ENCODE peak calls at places on chromosomes 6 and 20, in five cellular contexts. One of them, this sample, is unnamed. For H3K4me1 and H3K9me3, the result is how much of the 10 kb centered on the place peaks cover.

GRCh38 chr6:82841309-82841708 is 224.3 kb downstream of the UBE3D start:
- DNase-seq in heart right ventricle: no peak
- DNase-seq in PC-9: no peak
- DNase-seq in psoas muscle: no peak
- DNase-seq in Panc1: no peak
- DNase-seq in this sample: no peak

GRCh38 chr20:46614503-46614902 is 36.8 kb downstream of the SLC13A3 start:
- DNase-seq in PC-9: no peak
- DNase-seq in Panc1: no peak
- DNase-seq in heart right ventricle: no peak
- DNase-seq in psoas muscle: no peak
- DNase-seq in this sample: no peak

GRCh38 chr20:4922186-4922585 is 79.1 kb downstream of the SLC23A2 start:
- DNase-seq in PC-9: no peak
- DNase-seq in Panc1: no peak
- DNase-seq in psoas muscle: no peak
- DNase-seq in heart right ventricle: no peak
- DNase-seq in this sample: no peak

GRCh38 chr20:59789641-59790040 is 143.8 kb downstream of the SYCP2 start:
- DNase-seq in PC-9: no peak
- DNase-seq in psoas muscle: no peak
- DNase-seq in Panc1: no peak
- DNase-seq in heart right ventricle: no peak
- DNase-seq in this sample: no peak

GRCh38 chr6:46676604-46677313 is 10.9 kb upstream of the TDRD6 start:
- DNase-seq in heart right ventricle: no peak
- DNase-seq in PC-9: no peak
- DNase-seq in Panc1: no peak
- DNase-seq in psoas muscle: no peak
- DNase-seq in this sample: no peak

GRCh38 chr20:51027396-51027795 is 4.5 kb upstream of the KCNG1 start:
- DNase-seq in PC-9: no peak
- DNase-seq in heart right ventricle: no peak
- DNase-seq in Panc1: no peak
- DNase-seq in psoas muscle: no peak
- DNase-seq in this sample: no peak

GRCh38 chr6:150001295-150001990 is 23.9 kb downstream of the RAET1L start:
- DNase-seq in psoas muscle: no peak
- DNase-seq in PC-9: no peak
- DNase-seq in Panc1: no peak
- DNase-seq in heart right ventricle: no peak
- DNase-seq in this sample: no peak

GRCh38 chr20:50491926-50492634 is 18.1 kb upstream of the PTPN1 start:
- DNase-seq in Panc1: no peak
- DNase-seq in psoas muscle: peak
- DNase-seq in heart right ventricle: no peak
- DNase-seq in PC-9: peak
- DNase-seq in this sample: no peak

GRCh38 chr6:31175961-31176360 is 5.5 kb upstream of the POU5F1 start:
- DNase-seq in psoas muscle: no peak
- DNase-seq in PC-9: no peak
- DNase-seq in heart right ventricle: no peak
- DNase-seq in Panc1: no peak
- DNase-seq in this sample: no peak

GRCh38 chr6:136526196-136526930 is 23.9 kb downstream of the MAP7 start:
- DNase-seq in Panc1: no peak
- DNase-seq in psoas muscle: peak
- DNase-seq in PC-9: no peak
- DNase-seq in heart right ventricle: peak
- DNase-seq in this sample: no peak

GRCh38 chr6:125300992-125301434 is 754 bp downstream of the HDDC2 start:
- DNase-seq in psoas muscle: no peak
- DNase-seq in PC-9: no peak
- DNase-seq in heart right ventricle: no peak
- DNase-seq in Panc1: no peak
- DNase-seq in this sample: peak

GRCh38 chr6:75089921-75090320 is 115.9 kb downstream of the COL12A1 start:
- DNase-seq in heart right ventricle: no peak
- DNase-seq in psoas muscle: no peak
- DNase-seq in Panc1: no peak
- DNase-seq in PC-9: no peak
- DNase-seq in this sample: no peak

GRCh38 chr20:36792422-36792821 is 18.9 kb upstream of the DSN1 start:
- DNase-seq in Panc1: no peak
- DNase-seq in PC-9: peak
- DNase-seq in psoas muscle: no peak
- DNase-seq in heart right ventricle: no peak
- DNase-seq in this sample: peak

GRCh38 chr6:14612016-14612415 is 494.4 kb downstream of the CD83 start:
- DNase-seq in heart right ventricle: no peak
- DNase-seq in psoas muscle: no peak
- DNase-seq in PC-9: no peak
- DNase-seq in Panc1: no peak
- DNase-seq in this sample: no peak

GRCh38 chr20:21500599-21500998 is 13.3 kb downstream of the NKX2-2 start:
- DNase-seq in psoas muscle: no peak
- DNase-seq in Panc1: no peak
- DNase-seq in heart right ventricle: no peak
- DNase-seq in PC-9: no peak
- DNase-seq in this sample: no peak

GRCh38 chr6:154370545-154370944 is 13.9 kb upstream of the IPCEF1 start:
- DNase-seq in psoas muscle: no peak
- DNase-seq in heart right ventricle: no peak
- DNase-seq in Panc1: no peak
- DNase-seq in PC-9: no peak
- DNase-seq in this sample: no peak

GRCh38 chr6:116286773-116287358 is 7.1 kb upstream of the TSPYL1 start:
- DNase-seq in heart right ventricle: no peak
- DNase-seq in psoas muscle: no peak
- DNase-seq in PC-9: no peak
- DNase-seq in Panc1: no peak
- DNase-seq in this sample: no peak

GRCh38 chr6:114437229-114437628 is 94.4 kb upstream of the HS3ST5 start:
- DNase-seq in PC-9: no peak
- DNase-seq in Panc1: no peak
- DNase-seq in heart right ventricle: no peak
- DNase-seq in psoas muscle: no peak
- DNase-seq in this sample: no peak

GRCh38 chr6:42292002-42292735 is 74.5 kb upstream of the MRPS10 start:
- DNase-seq in PC-9: peak
- DNase-seq in heart right ventricle: no peak
- DNase-seq in psoas muscle: no peak
- DNase-seq in Panc1: no peak
- DNase-seq in this sample: no peak

GRCh38 chr6:94862116-94862515 is 715.2 kb upstream of the MANEA start:
- DNase-seq in PC-9: no peak
- DNase-seq in heart right ventricle: no peak
- DNase-seq in Panc1: no peak
- DNase-seq in psoas muscle: no peak
- DNase-seq in this sample: no peak

GRCh38 chr6:56851541-56852248 is 103.2 kb upstream of the BEND6 start:
- DNase-seq in heart right ventricle: no peak
- DNase-seq in PC-9: peak
- DNase-seq in psoas muscle: peak
- DNase-seq in Panc1: peak
- DNase-seq in this sample: no peak

GRCh38 chr6:5659467-5659866 is 347.3 kb downstream of the NRN1 start:
- DNase-seq in psoas muscle: no peak
- DNase-seq in Panc1: no peak
- DNase-seq in heart right ventricle: no peak
- DNase-seq in PC-9: no peak
- DNase-seq in this sample: no peak

GRCh38 chr6:139611327-139611958 is 237.0 kb upstream of the CITED2 start:
- DNase-seq in psoas muscle: no peak
- DNase-seq in heart right ventricle: no peak
- DNase-seq in Panc1: no peak
- DNase-seq in PC-9: no peak
- DNase-seq in this sample: no peak

GRCh38 chr20:40134176-40134575 is 554.9 kb downstream of the MAFB start:
- DNase-seq in psoas muscle: no peak
- DNase-seq in PC-9: no peak
- DNase-seq in heart right ventricle: no peak
- DNase-seq in Panc1: no peak
- DNase-seq in this sample: no peak

GRCh38 chr6:41733707-41734665 is 1.4 kb downstream of the TFEB start:
- DNase-seq in Panc1: no peak
- DNase-seq in PC-9: no peak
- DNase-seq in psoas muscle: peak
- DNase-seq in heart right ventricle: peak
- DNase-seq in this sample: peak

GRCh38 chr20:2379511-2380229 is 1.0 kb upstream of the TGM6 start:
- DNase-seq in heart right ventricle: no peak
- DNase-seq in PC-9: peak
- DNase-seq in psoas muscle: no peak
- DNase-seq in Panc1: no peak
- DNase-seq in this sample: no peak

GRCh38 chr6:72861935-72862432 is 240.1 kb downstream of the KCNQ5 start:
- DNase-seq in PC-9: no peak
- DNase-seq in Panc1: peak
- DNase-seq in psoas muscle: peak
- DNase-seq in heart right ventricle: no peak
- DNase-seq in this sample: peak

GRCh38 chr6:3392059-3392458 is 64.8 kb downstream of the SLC22A23 start:
- DNase-seq in heart right ventricle: no peak
- DNase-seq in PC-9: no peak
- DNase-seq in Panc1: no peak
- DNase-seq in psoas muscle: no peak
- DNase-seq in this sample: peak
- H3K4me1 ChIP-seq in heart right ventricle: under half
- H3K4me1 ChIP-seq in PC-9: under half
- H3K4me1 ChIP-seq in Panc1: under half
- H3K4me1 ChIP-seq in psoas muscle: under half
- H3K4me1 ChIP-seq in this sample: under half

GRCh38 chr6:62640749-62641148 is 354.7 kb upstream of the KHDRBS2 start:
- DNase-seq in heart right ventricle: no peak
- DNase-seq in Panc1: no peak
- DNase-seq in psoas muscle: no peak
- DNase-seq in PC-9: no peak
- DNase-seq in this sample: no peak

GRCh38 chr6:62645274-62645673 is 359.2 kb upstream of the KHDRBS2 start:
- DNase-seq in PC-9: no peak
- DNase-seq in heart right ventricle: no peak
- DNase-seq in psoas muscle: no peak
- DNase-seq in Panc1: no peak
- DNase-seq in this sample: no peak
- H3K9me3 ChIP-seq in PC-9: under half
- H3K9me3 ChIP-seq in heart right ventricle: under half
- H3K9me3 ChIP-seq in psoas muscle: under half
- H3K9me3 ChIP-seq in Panc1: under half
- H3K9me3 ChIP-seq in this sample: under half

DNA sequence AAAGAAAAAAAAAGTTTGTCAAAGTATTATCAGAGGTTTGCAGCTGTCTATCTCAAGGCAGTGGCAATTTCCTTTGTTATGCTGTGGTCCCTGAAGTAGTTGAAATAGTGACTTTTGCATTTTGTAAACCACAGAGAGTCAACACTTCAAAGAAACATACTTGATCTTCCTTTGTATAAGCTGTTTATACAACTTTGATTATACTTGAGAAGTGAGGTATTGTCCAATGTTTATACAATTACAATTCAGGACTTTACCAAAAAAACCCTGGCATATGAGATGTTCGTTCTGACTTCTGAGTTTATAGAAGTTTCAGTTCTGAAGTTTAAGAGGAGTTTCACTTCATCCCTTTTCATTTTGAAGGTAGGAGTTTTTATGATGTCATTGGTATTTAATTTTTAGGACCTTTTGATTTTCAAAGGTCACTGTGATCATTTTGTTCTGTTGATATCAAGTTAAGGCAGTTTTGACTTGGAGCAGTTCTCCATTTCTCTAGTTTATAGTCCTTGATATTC is 4.0 kb downstream of the STK4 start:
- DNase-seq in psoas muscle: no peak
- DNase-seq in Panc1: no peak
- DNase-seq in PC-9: no peak
- DNase-seq in heart right ventricle: no peak
- DNase-seq in this sample: no peak
- H3K4me3 ChIP-seq in psoas muscle: no peak
- H3K4me3 ChIP-seq in Panc1: no peak
- H3K4me3 ChIP-seq in PC-9: no peak
- H3K4me3 ChIP-seq in heart right ventricle: no peak
- H3K4me3 ChIP-seq in this sample: no peak

GRCh38 chr20:9613871-9614270 is 99.5 kb downstream of the LAMP5 start:
- DNase-seq in heart right ventricle: no peak
- DNase-seq in psoas muscle: no peak
- DNase-seq in PC-9: no peak
- DNase-seq in Panc1: no peak
- DNase-seq in this sample: no peak
- H3K4me1 ChIP-seq in heart right ventricle: under half
- H3K4me1 ChIP-seq in psoas muscle: under half
- H3K4me1 ChIP-seq in PC-9: under half
- H3K4me1 ChIP-seq in Panc1: under half
- H3K4me1 ChIP-seq in this sample: under half

GRCh38 chr6:353642-354614 is 37.6 kb upstream of the IRF4 start:
- DNase-seq in heart right ventricle: no peak
- DNase-seq in PC-9: no peak
- DNase-seq in psoas muscle: no peak
- DNase-seq in Panc1: no peak
- DNase-seq in this sample: no peak
- H3K9me3 ChIP-seq in heart right ventricle: under half
- H3K9me3 ChIP-seq in PC-9: under half
- H3K9me3 ChIP-seq in psoas muscle: under half
- H3K9me3 ChIP-seq in Panc1: under half
- H3K9me3 ChIP-seq in this sample: under half

GRCh38 chr6:162701551-162701950 is 26.0 kb downstream of the PRKN start:
- DNase-seq in Panc1: no peak
- DNase-seq in psoas muscle: no peak
- DNase-seq in heart right ventricle: no peak
- DNase-seq in PC-9: no peak
- DNase-seq in this sample: no peak

GRCh38 chr6:162698440-162698839 is 29.1 kb downstream of the PRKN start:
- DNase-seq in psoas muscle: no peak
- DNase-seq in PC-9: no peak
- DNase-seq in heart right ventricle: no peak
- DNase-seq in Panc1: no peak
- DNase-seq in this sample: no peak

GRCh38 chr6:162699961-162700360 is 27.6 kb downstream of the PRKN start:
- DNase-seq in PC-9: no peak
- DNase-seq in psoas muscle: no peak
- DNase-seq in heart right ventricle: no peak
- DNase-seq in Panc1: no peak
- DNase-seq in this sample: no peak

GRCh38 chr6:162704001-162704400 is 23.6 kb downstream of the PRKN start:
- DNase-seq in PC-9: no peak
- DNase-seq in heart right ventricle: no peak
- DNase-seq in psoas muscle: no peak
- DNase-seq in Panc1: no peak
- DNase-seq in this sample: no peak

DNA sequence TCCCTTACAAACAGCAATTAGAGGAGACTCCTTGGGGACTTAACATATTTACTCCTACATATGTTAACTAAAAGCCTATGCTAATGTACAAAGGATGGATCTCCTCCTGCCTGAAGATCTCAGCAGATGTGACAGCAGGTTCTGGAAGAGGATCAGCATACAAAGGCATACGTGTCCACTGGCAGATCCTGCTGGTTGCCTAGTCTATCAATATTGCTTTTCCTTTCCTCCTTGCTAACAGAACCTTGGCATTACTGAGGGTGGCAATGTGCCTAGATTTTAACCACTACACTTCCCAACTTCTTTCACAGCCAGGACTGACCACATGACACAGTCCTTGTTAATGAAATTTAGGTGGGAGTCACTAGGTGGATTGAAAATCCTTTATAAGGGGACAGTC is 29.6 kb downstream of the PRKN start:
- DNase-seq in psoas muscle: no peak
- DNase-seq in heart right ventricle: no peak
- DNase-seq in PC-9: no peak
- DNase-seq in Panc1: no peak
- DNase-seq in this sample: no peak
- H3K4me3 ChIP-seq in psoas muscle: no peak
- H3K4me3 ChIP-seq in heart right ventricle: no peak
- H3K4me3 ChIP-seq in PC-9: no peak
- H3K4me3 ChIP-seq in Panc1: no peak
- H3K4me3 ChIP-seq in this sample: no peak